ENCODE peak calls at places on chromosome 10, in ten cellular contexts. One of them, this sample, is unnamed.

GRCh38 chr10:99678921-99679320 is 19.6 kb downstream of the ENTPD7 start:
- DNase-seq in left ventricle myocardium inferior: no peak
- DNase-seq in AG09309: no peak
- DNase-seq in AG09319: no peak
- DNase-seq in cardiac muscle cell: no peak
- DNase-seq in thoracic aorta: no peak
- DNase-seq in mesothelial cell of epicardium: no peak
- DNase-seq in mucosa of descending colon: no peak
- DNase-seq in cardiac fibroblast: no peak
- DNase-seq in chondrocyte: no peak
- DNase-seq in this sample: no peak

GRCh38 chr10:79448732-79449049 is 3.3 kb upstream of the ZCCHC24 start:
- DNase-seq in AG09319: no peak
- DNase-seq in chondrocyte: no peak
- DNase-seq in cardiac muscle cell: no peak
- DNase-seq in left ventricle myocardium inferior: no peak
- DNase-seq in mucosa of descending colon: no peak
- DNase-seq in thoracic aorta: no peak
- DNase-seq in AG09309: no peak
- DNase-seq in mesothelial cell of epicardium: no peak
- DNase-seq in cardiac fibroblast: no peak
- DNase-seq in this sample: no peak

GRCh38 chr10:96570512-96570911 is 16.3 kb downstream of the TM9SF3 start:
- DNase-seq in cardiac fibroblast: no peak
- DNase-seq in AG09309: no peak
- DNase-seq in chondrocyte: no peak
- DNase-seq in AG09319: no peak
- DNase-seq in left ventricle myocardium inferior: no peak
- DNase-seq in cardiac muscle cell: no peak
- DNase-seq in thoracic aorta: no peak
- DNase-seq in mesothelial cell of epicardium: no peak
- DNase-seq in mucosa of descending colon: no peak
- DNase-seq in this sample: no peak

GRCh38 chr10:80356563-80356999 is at the start of the genes DYDC1 and DYDC2:
- DNase-seq in chondrocyte: no peak
- DNase-seq in mesothelial cell of epicardium: peak
- DNase-seq in cardiac muscle cell: peak
- DNase-seq in AG09319: no peak
- DNase-seq in cardiac fibroblast: peak
- DNase-seq in thoracic aorta: no peak
- DNase-seq in AG09309: no peak
- DNase-seq in left ventricle myocardium inferior: peak
- DNase-seq in mucosa of descending colon: peak
- DNase-seq in this sample: peak

GRCh38 chr10:119737827-119738226 is 12.0 kb downstream of the INPP5F start:
- DNase-seq in chondrocyte: no peak
- DNase-seq in AG09319: peak
- DNase-seq in cardiac fibroblast: peak
- DNase-seq in left ventricle myocardium inferior: no peak
- DNase-seq in mucosa of descending colon: no peak
- DNase-seq in mesothelial cell of epicardium: no peak
- DNase-seq in cardiac muscle cell: no peak
- DNase-seq in AG09309: peak
- DNase-seq in thoracic aorta: no peak
- DNase-seq in this sample: no peak

GRCh38 chr10:103917326-103918052 is 495 bp downstream of the STN1 start:
- DNase-seq in thoracic aorta: no peak
- DNase-seq in mucosa of descending colon: peak
- DNase-seq in left ventricle myocardium inferior: peak
- DNase-seq in mesothelial cell of epicardium: no peak
- DNase-seq in chondrocyte: peak
- DNase-seq in cardiac fibroblast: no peak
- DNase-seq in AG09309: no peak
- DNase-seq in cardiac muscle cell: peak
- DNase-seq in AG09319: no peak
- DNase-seq in this sample: no peak

GRCh38 chr10:47034511-47035051 is 123.4 kb downstream of the PTPN20 start:
- DNase-seq in cardiac muscle cell: no peak
- DNase-seq in chondrocyte: peak
- DNase-seq in thoracic aorta: no peak
- DNase-seq in mesothelial cell of epicardium: no peak
- DNase-seq in left ventricle myocardium inferior: no peak
- DNase-seq in mucosa of descending colon: no peak
- DNase-seq in AG09309: no peak
- DNase-seq in cardiac fibroblast: no peak
- DNase-seq in AG09319: no peak
- DNase-seq in this sample: no peak

GRCh38 chr10:98269435-98269912 is 1.5 kb upstream of the LOXL4 start:
- DNase-seq in AG09319: peak
- DNase-seq in thoracic aorta: peak
- DNase-seq in cardiac muscle cell: peak
- DNase-seq in mucosa of descending colon: peak
- DNase-seq in left ventricle myocardium inferior: peak
- DNase-seq in mesothelial cell of epicardium: no peak
- DNase-seq in cardiac fibroblast: peak
- DNase-seq in AG09309: peak
- DNase-seq in chondrocyte: no peak
- DNase-seq in this sample: no peak

GRCh38 chr10:97468162-97468561 is 22.2 kb downstream of the ZDHHC16 start:
- DNase-seq in mesothelial cell of epicardium: no peak
- DNase-seq in AG09309: no peak
- DNase-seq in thoracic aorta: no peak
- DNase-seq in left ventricle myocardium inferior: no peak
- DNase-seq in chondrocyte: no peak
- DNase-seq in mucosa of descending colon: no peak
- DNase-seq in AG09319: no peak
- DNase-seq in cardiac muscle cell: no peak
- DNase-seq in cardiac fibroblast: no peak
- DNase-seq in this sample: no peak

GRCh38 chr10:48209246-48209645 is 65.2 kb downstream of the FRMPD2 start:
- DNase-seq in cardiac fibroblast: peak
- DNase-seq in chondrocyte: no peak
- DNase-seq in thoracic aorta: no peak
- DNase-seq in mesothelial cell of epicardium: no peak
- DNase-seq in left ventricle myocardium inferior: no peak
- DNase-seq in AG09319: no peak
- DNase-seq in cardiac muscle cell: no peak
- DNase-seq in AG09309: no peak
- DNase-seq in mucosa of descending colon: no peak
- DNase-seq in this sample: no peak

GRCh38 chr10:128096486-128097199 is 29.6 kb downstream of the MKI67 start:
- DNase-seq in AG09319: no peak
- DNase-seq in left ventricle myocardium inferior: no peak
- DNase-seq in AG09309: peak
- DNase-seq in chondrocyte: no peak
- DNase-seq in cardiac fibroblast: peak
- DNase-seq in thoracic aorta: no peak
- DNase-seq in mucosa of descending colon: no peak
- DNase-seq in cardiac muscle cell: no peak
- DNase-seq in mesothelial cell of epicardium: no peak
- DNase-seq in this sample: no peak

GRCh38 chr10:5291501-5292195 is 73.1 kb upstream of the UCN3 start:
- DNase-seq in thoracic aorta: no peak
- DNase-seq in AG09309: peak
- DNase-seq in mucosa of descending colon: peak
- DNase-seq in mesothelial cell of epicardium: no peak
- DNase-seq in cardiac fibroblast: peak
- DNase-seq in AG09319: peak
- DNase-seq in left ventricle myocardium inferior: peak
- DNase-seq in cardiac muscle cell: no peak
- DNase-seq in chondrocyte: no peak
- DNase-seq in this sample: no peak

GRCh38 chr10:129963076-129963830 is 821 bp downstream of the EBF3 start:
- DNase-seq in left ventricle myocardium inferior: no peak
- DNase-seq in mucosa of descending colon: no peak
- DNase-seq in AG09309: no peak
- DNase-seq in cardiac fibroblast: peak
- DNase-seq in chondrocyte: no peak
- DNase-seq in cardiac muscle cell: peak
- DNase-seq in AG09319: no peak
- DNase-seq in thoracic aorta: no peak
- DNase-seq in mesothelial cell of epicardium: no peak
- DNase-seq in this sample: peak

GRCh38 chr10:101704306-101704705 is 9.3 kb upstream of the FBXW4 start:
- DNase-seq in cardiac muscle cell: no peak
- DNase-seq in thoracic aorta: no peak
- DNase-seq in left ventricle myocardium inferior: no peak
- DNase-seq in mucosa of descending colon: no peak
- DNase-seq in AG09309: no peak
- DNase-seq in cardiac fibroblast: no peak
- DNase-seq in chondrocyte: no peak
- DNase-seq in mesothelial cell of epicardium: no peak
- DNase-seq in AG09319: no peak
- DNase-seq in this sample: no peak

GRCh38 chr10:117562896-117563737 is 20.6 kb downstream of the EMX2 start:
- DNase-seq in left ventricle myocardium inferior: no peak
- DNase-seq in thoracic aorta: no peak
- DNase-seq in chondrocyte: no peak
- DNase-seq in mesothelial cell of epicardium: no peak
- DNase-seq in cardiac fibroblast: no peak
- DNase-seq in mucosa of descending colon: no peak
- DNase-seq in AG09319: no peak
- DNase-seq in cardiac muscle cell: no peak
- DNase-seq in AG09309: no peak
- DNase-seq in this sample: no peak

GRCh38 chr10:60877066-60877776 is 66.8 kb downstream of the RHOBTB1 start:
- DNase-seq in cardiac muscle cell: no peak
- DNase-seq in left ventricle myocardium inferior: no peak
- DNase-seq in mucosa of descending colon: no peak
- DNase-seq in AG09319: no peak
- DNase-seq in cardiac fibroblast: no peak
- DNase-seq in AG09309: no peak
- DNase-seq in thoracic aorta: no peak
- DNase-seq in chondrocyte: no peak
- DNase-seq in mesothelial cell of epicardium: no peak
- DNase-seq in this sample: no peak

GRCh38 chr10:31582365-31583052 is 263.5 kb downstream of the ZEB1 start:
- DNase-seq in thoracic aorta: no peak
- DNase-seq in AG09309: no peak
- DNase-seq in cardiac muscle cell: no peak
- DNase-seq in left ventricle myocardium inferior: no peak
- DNase-seq in chondrocyte: no peak
- DNase-seq in mesothelial cell of epicardium: no peak
- DNase-seq in cardiac fibroblast: peak
- DNase-seq in mucosa of descending colon: no peak
- DNase-seq in AG09319: no peak
- DNase-seq in this sample: no peak

GRCh38 chr10:95730233-95730632 is 25.7 kb upstream of the ENTPD1 start:
- DNase-seq in AG09319: no peak
- DNase-seq in thoracic aorta: no peak
- DNase-seq in cardiac muscle cell: no peak
- DNase-seq in left ventricle myocardium inferior: no peak
- DNase-seq in mesothelial cell of epicardium: no peak
- DNase-seq in mucosa of descending colon: no peak
- DNase-seq in cardiac fibroblast: no peak
- DNase-seq in AG09309: no peak
- DNase-seq in chondrocyte: no peak
- DNase-seq in this sample: no peak

GRCh38 chr10:14302035-14302434 is 28.7 kb downstream of the FRMD4A start:
- DNase-seq in left ventricle myocardium inferior: no peak
- DNase-seq in AG09309: peak
- DNase-seq in cardiac muscle cell: peak
- DNase-seq in mesothelial cell of epicardium: no peak
- DNase-seq in thoracic aorta: no peak
- DNase-seq in mucosa of descending colon: no peak
- DNase-seq in cardiac fibroblast: peak
- DNase-seq in chondrocyte: no peak
- DNase-seq in AG09319: no peak
- DNase-seq in this sample: no peak
- TF ChIP-seq CTCF in left ventricle myocardium inferior: peak
- TF ChIP-seq CTCF in AG09309: peak
- TF ChIP-seq CTCF in cardiac muscle cell: peak
- TF ChIP-seq CTCF in mesothelial cell of epicardium: no peak
- TF ChIP-seq CTCF in thoracic aorta: peak
- TF ChIP-seq CTCF in mucosa of descending colon: no peak
- TF ChIP-seq CTCF in cardiac fibroblast: peak
- TF ChIP-seq CTCF in chondrocyte: peak
- TF ChIP-seq CTCF in AG09319: peak
- TF ChIP-seq CTCF in this sample: peak

GRCh38 chr10:25455980-25456567 is 281.3 kb downstream of the GPR158 start:
- DNase-seq in thoracic aorta: no peak
- DNase-seq in mucosa of descending colon: no peak
- DNase-seq in cardiac fibroblast: peak
- DNase-seq in AG09319: no peak
- DNase-seq in chondrocyte: no peak
- DNase-seq in mesothelial cell of epicardium: no peak
- DNase-seq in cardiac muscle cell: no peak
- DNase-seq in left ventricle myocardium inferior: no peak
- DNase-seq in AG09309: no peak
- DNase-seq in this sample: no peak
- TF ChIP-seq CTCF in thoracic aorta: no peak
- TF ChIP-seq CTCF in mucosa of descending colon: no peak
- TF ChIP-seq CTCF in cardiac fibroblast: no peak
- TF ChIP-seq CTCF in AG09319: no peak
- TF ChIP-seq CTCF in chondrocyte: no peak
- TF ChIP-seq CTCF in mesothelial cell of epicardium: no peak
- TF ChIP-seq CTCF in cardiac muscle cell: peak
- TF ChIP-seq CTCF in left ventricle myocardium inferior: no peak
- TF ChIP-seq CTCF in AG09309: no peak
- TF ChIP-seq CTCF in this sample: no peak

GRCh38 chr10:49645417-49646255 is 31.8 kb downstream of the CHAT start:
- DNase-seq in cardiac fibroblast: no peak
- DNase-seq in mucosa of descending colon: no peak
- DNase-seq in thoracic aorta: no peak
- DNase-seq in chondrocyte: peak
- DNase-seq in cardiac muscle cell: no peak
- DNase-seq in left ventricle myocardium inferior: no peak
- DNase-seq in AG09309: no peak
- DNase-seq in mesothelial cell of epicardium: no peak
- DNase-seq in AG09319: no peak
- DNase-seq in this sample: no peak
- TF ChIP-seq CTCF in cardiac fibroblast: no peak
- TF ChIP-seq CTCF in mucosa of descending colon: no peak
- TF ChIP-seq CTCF in thoracic aorta: no peak
- TF ChIP-seq CTCF in chondrocyte: no peak
- TF ChIP-seq CTCF in cardiac muscle cell: no peak
- TF ChIP-seq CTCF in left ventricle myocardium inferior: no peak
- TF ChIP-seq CTCF in AG09309: no peak
- TF ChIP-seq CTCF in mesothelial cell of epicardium: no peak
- TF ChIP-seq CTCF in AG09319: no peak
- TF ChIP-seq CTCF in this sample: no peak

GRCh38 chr10:132163278-132163765 is 23.4 kb upstream of the DPYSL4 start:
- DNase-seq in cardiac fibroblast: no peak
- DNase-seq in AG09319: no peak
- DNase-seq in mesothelial cell of epicardium: no peak
- DNase-seq in chondrocyte: peak
- DNase-seq in mucosa of descending colon: peak
- DNase-seq in cardiac muscle cell: peak
- DNase-seq in AG09309: no peak
- DNase-seq in left ventricle myocardium inferior: no peak
- DNase-seq in thoracic aorta: no peak
- DNase-seq in this sample: peak
- TF ChIP-seq CTCF in cardiac fibroblast: no peak
- TF ChIP-seq CTCF in AG09319: no peak
- TF ChIP-seq CTCF in mesothelial cell of epicardium: peak
- TF ChIP-seq CTCF in chondrocyte: peak
- TF ChIP-seq CTCF in mucosa of descending colon: no peak
- TF ChIP-seq CTCF in cardiac muscle cell: no peak
- TF ChIP-seq CTCF in AG09309: no peak
- TF ChIP-seq CTCF in left ventricle myocardium inferior: peak
- TF ChIP-seq CTCF in thoracic aorta: no peak
- TF ChIP-seq CTCF in this sample: peak